ENCODE peak calls at places on chromosome 12, in nine cellular contexts. K is myocyte; Z is anterior cingulate cortex; N is NCI-H1105 treated with DMSO at 0.1 percent for 48 hours; Y is effector memory CD8-positive, alpha-beta T cell; A is HuH-7; G is stimulated activated CD4-positive, alpha-beta T cell treated with anti-CD3 and anti-CD28 coated beads, Interleukin-1b, Interleukin-23, amount 100 ng/mL, for 1 hour; U is NCI-H345; C is H9. V is an unnamed sample.

GRCh38 chr12:91986084-91986483 is 159.6 kb downstream of the BTG1 start:
- DNase-seq in A (no peak), G (no peak), U (no peak), Y (no peak), K (no peak), N (no peak), C (no peak), Z (no peak), V (no peak)

GRCh38 chr12:100954118-100954517 is 159.5 kb downstream of the ANO4 start:
- DNase-seq in K (no peak), N (no peak), U (no peak), Z (no peak), Y (no peak), G (no peak), A (no peak), C (no peak), V (no peak)

GRCh38 chr12:26891704-26892103 is 46.1 kb downstream of the INTS13 start:
- DNase-seq in Y (no peak), N (peak), K (no peak), A (no peak), U (peak), Z (no peak), C (no peak), G (no peak), V (no peak)

GRCh38 chr12:27185234-27186045 is 58.6 kb upstream of the STK38L start:
- DNase-seq in U (no peak), Z (no peak), A (no peak), C (no peak), K (peak), N (no peak), Y (peak), G (no peak), V (no peak)

GRCh38 chr12:18414671-18415070 is 153.4 kb downstream of the PIK3C2G start:
- DNase-seq in K (no peak), Z (no peak), C (no peak), N (no peak), G (no peak), U (no peak), Y (no peak), A (no peak), V (no peak)

GRCh38 chr12:57135939-57136338 is 7.7 kb downstream of the LRP1 start:
- DNase-seq in Z (peak), C (peak), A (no peak), U (no peak), N (no peak), Y (no peak), G (no peak), K (peak), V (no peak)

GRCh38 chr12:50353869-50354593 is 42.4 kb downstream of the FAM186A start:
- DNase-seq in C (no peak), A (no peak), Y (no peak), K (peak), Z (no peak), N (no peak), U (no peak), G (no peak), V (no peak)

GRCh38 chr12:92363295-92364146 is 217.9 kb upstream of the BTG1 start:
- DNase-seq in U (no peak), N (no peak), Y (peak), Z (peak), K (peak), C (no peak), A (no peak), G (no peak), V (peak)

GRCh38 chr12:91931110-91931509 is 214.5 kb downstream of the BTG1 start:
- DNase-seq in Y (no peak), Z (no peak), K (peak), U (no peak), G (no peak), N (peak), C (no peak), A (no peak), V (peak)

GRCh38 chr12:93894391-93895095 is 217.4 kb downstream of the CRADD start:
- DNase-seq in C (no peak), K (peak), Z (peak), Y (no peak), A (no peak), G (no peak), U (no peak), N (no peak), V (peak)

GRCh38 chr12:1419849-1420371 is 174.5 kb downstream of the FBXL14 start:
- DNase-seq in G (no peak), Y (no peak), C (no peak), A (no peak), U (no peak), Z (no peak), N (no peak), K (no peak), V (no peak)

GRCh38 chr12:49547090-49547690 is 8.4 kb downstream of the KCNH3 start:
- DNase-seq in K (no peak), G (no peak), A (no peak), N (no peak), C (no peak), Y (no peak), Z (no peak), U (no peak), V (no peak)

GRCh38 chr12:54413284-54414190 is 5.5 kb downstream of the ITGA5 start:
- DNase-seq in C (no peak), A (no peak), U (no peak), Z (no peak), N (no peak), G (peak), K (peak), Y (peak), V (no peak)

GRCh38 chr12:130204441-130204840 is 42.2 kb downstream of the FZD10 start:
- DNase-seq in C (no peak), K (no peak), G (no peak), Y (no peak), Z (no peak), A (no peak), U (no peak), N (no peak), V (no peak)

GRCh38 chr12:29299613-29300012 is 81.4 kb downstream of the ERGIC2 start:
- DNase-seq in C (no peak), G (no peak), K (no peak), N (no peak), U (no peak), Z (no peak), A (no peak), Y (no peak), V (no peak)

GRCh38 chr12:63045020-63045860 is 105.8 kb downstream of the AVPR1A start:
- DNase-seq in U (no peak), K (peak), Z (no peak), C (no peak), Y (no peak), A (no peak), N (no peak), G (no peak), V (no peak)

GRCh38 chr12:75784591-75784990 is 247.0 kb downstream of the PHLDA1 start:
- DNase-seq in A (peak), K (peak), Y (no peak), C (no peak), G (no peak), N (peak), Z (peak), U (peak), V (peak)

GRCh38 chr12:113299619-113300237 is 35.2 kb downstream of the SLC8B1 start:
- DNase-seq in U (no peak), Z (no peak), Y (no peak), G (no peak), K (peak), A (no peak), N (no peak), C (peak), V (peak)

GRCh38 chr12:132178801-132179401 is 34.6 kb downstream of the NOC4L start:
- DNase-seq in N (peak), Y (no peak), K (no peak), A (no peak), G (no peak), Z (no peak), C (no peak), U (peak), V (no peak)

GRCh38 chr12:125786143-125786542 is 720.9 kb downstream of the AACS start:
- DNase-seq in A (no peak), Z (no peak), C (no peak), G (no peak), U (no peak), N (no peak), K (no peak), Y (no peak), V (no peak)

GRCh38 chr12:13002301-13003097 is 2.4 kb upstream of the HEBP1 start:
- DNase-seq in K (no peak), C (no peak), A (no peak), N (no peak), Z (no peak), U (no peak), Y (no peak), G (no peak), V (no peak)

GRCh38 chr12:1828863-1829262 is 8.5 kb downstream of the LRTM2 start:
- DNase-seq in G (no peak), Z (no peak), N (no peak), C (no peak), A (no peak), Y (no peak), K (no peak), U (no peak), V (no peak)

GRCh38 chr12:23950011-23950774 is 723 bp upstream of the SOX5 start:
- DNase-seq in Z (peak), A (no peak), U (peak), Y (no peak), N (peak), G (no peak), C (peak), K (no peak), V (no peak)

GRCh38 chr12:94037444-94037843 is 110.9 kb upstream of the PLXNC1 start:
- DNase-seq in N (no peak), G (no peak), K (peak), C (no peak), U (no peak), A (no peak), Z (no peak), Y (no peak), V (no peak)

GRCh38 chr12:20508362-20508761 is 140.0 kb downstream of the PDE3A start:
- DNase-seq in C (no peak), Z (no peak), G (no peak), K (no peak), A (no peak), U (no peak), Y (no peak), N (no peak), V (no peak)